ENCODE peak calls at places on chromosomes 1 and 21, in six cellular contexts. I, E, O, W, R and S are unnamed samples.
A peak's percentile ranks its signal among the peaks of the same experiment; 100 is the strongest.

GRCh38 chr1:206898089-206898908 is 1.1 kb downstream of the IL24 start:
- DNase-seq in I (peak; percentile 71), E (no peak), O (no peak), W (peak; percentile 64), R (no peak), S (no peak)

GRCh38 chr1:108704501-108704900 is 8.2 kb upstream of the FNDC7 start:
- DNase-seq in I (peak; percentile 81), E (no peak), O (no peak), W (peak; percentile 78), R (no peak), S (no peak)

GRCh38 chr1:103917771-103918170 is 168.1 kb downstream of the AMY1C start:
- DNase-seq in I (no peak), E (no peak), O (no peak), W (no peak), R (no peak), S (no peak)

GRCh38 chr1:237911911-237912310 is 21.2 kb upstream of the ZP4 start:
- DNase-seq in I (peak; percentile 17), E (no peak), O (peak; percentile 64), W (peak; percentile 40), R (no peak), S (no peak)

GRCh38 chr21:23963454-23963853 is 1643.8 kb downstream of the MRPL39 start:
- DNase-seq in I (peak; percentile 17), E (no peak), O (no peak), W (no peak), R (no peak), S (no peak)

GRCh38 chr1:55426156-55426555 is 211.0 kb upstream of the USP24 start:
- DNase-seq in I (no peak), E (no peak), O (no peak), W (no peak), R (no peak), S (no peak)

GRCh38 chr1:239997160-239997514 is 94.5 kb upstream of the FMN2 start:
- DNase-seq in I (no peak), E (no peak), O (no peak), W (no peak), R (no peak), S (no peak)

GRCh38 chr21:33207471-33208149 is 22.1 kb upstream of the IFNAR2 start:
- DNase-seq in I (no peak), E (no peak), O (peak; percentile 13), W (no peak), R (no peak), S (no peak)

GRCh38 chr21:15240846-15241245 is 176.0 kb upstream of the NRIP1 start:
- DNase-seq in I (no peak), E (no peak), O (no peak), W (no peak), R (no peak), S (no peak)

GRCh38 chr1:66380452-66381212 is 153.3 kb upstream of the SGIP1 start:
- DNase-seq in I (no peak), E (no peak), O (peak; percentile 44), W (no peak), R (no peak), S (no peak)

GRCh38 chr1:11105586-11105985 is 5.9 kb upstream of the EXOSC10 start:
- DNase-seq in I (no peak), E (no peak), O (no peak), W (no peak), R (no peak), S (no peak)

GRCh38 chr1:46303872-46304326 is 401 bp downstream of the UQCRH start:
- DNase-seq in I (no peak), E (no peak), O (no peak), W (no peak), R (no peak), S (peak; percentile 9)

GRCh38 chr1:210057593-210057992 is 119.6 kb downstream of the SYT14 start:
- DNase-seq in I (no peak), E (no peak), O (no peak), W (no peak), R (no peak), S (no peak)

GRCh38 chr1:168504064-168504837 is 39.5 kb downstream of the XCL2 start:
- DNase-seq in I (peak; percentile 47), E (no peak), O (peak; percentile 62), W (peak; percentile 90), R (no peak), S (no peak)

GRCh38 chr1:229024528-229025119 is 246.3 kb upstream of the RAB4A start:
- DNase-seq in I (peak; percentile 90), E (no peak), O (peak; percentile 76), W (peak; percentile 93), R (no peak), S (no peak)

GRCh38 chr1:169100208-169100882 is 6.1 kb upstream of the ATP1B1 start:
- DNase-seq in I (no peak), E (no peak), O (no peak), W (no peak), R (no peak), S (no peak)

GRCh38 chr1:110211503-110212164 is 1.5 kb downstream of the KCNC4 start:
- DNase-seq in I (no peak), E (peak; percentile 37), O (peak; percentile 2), W (no peak), R (no peak), S (no peak)

GRCh38 chr1:207032528-207033017 is at the start of gene C1orf116:
- DNase-seq in I (no peak), E (peak; percentile 95), O (peak; percentile 51), W (no peak), R (peak; percentile 81), S (no peak)

GRCh38 chr1:168081373-168082007 is 55.2 kb downstream of the GPR161 start:
- DNase-seq in I (peak; percentile 93), E (no peak), O (peak; percentile 47), W (peak; percentile 81), R (no peak), S (no peak)

GRCh38 chr1:91171906-91172305 is 150.1 kb upstream of the ZNF644 start:
- DNase-seq in I (no peak), E (no peak), O (no peak), W (no peak), R (no peak), S (no peak)

GRCh38 chr1:84721152-84721551 is 30.9 kb upstream of the SSX2IP start:
- DNase-seq in I (peak; percentile 81), E (no peak), O (no peak), W (peak; percentile 45), R (no peak), S (no peak)
- H4K8ac ChIP-seq in I (no peak overlapping the region), E (no peak overlapping the region), O (no peak overlapping the region), W (no peak overlapping the region), R (no peak overlapping the region), S (no peak overlapping the region)

DNA sequence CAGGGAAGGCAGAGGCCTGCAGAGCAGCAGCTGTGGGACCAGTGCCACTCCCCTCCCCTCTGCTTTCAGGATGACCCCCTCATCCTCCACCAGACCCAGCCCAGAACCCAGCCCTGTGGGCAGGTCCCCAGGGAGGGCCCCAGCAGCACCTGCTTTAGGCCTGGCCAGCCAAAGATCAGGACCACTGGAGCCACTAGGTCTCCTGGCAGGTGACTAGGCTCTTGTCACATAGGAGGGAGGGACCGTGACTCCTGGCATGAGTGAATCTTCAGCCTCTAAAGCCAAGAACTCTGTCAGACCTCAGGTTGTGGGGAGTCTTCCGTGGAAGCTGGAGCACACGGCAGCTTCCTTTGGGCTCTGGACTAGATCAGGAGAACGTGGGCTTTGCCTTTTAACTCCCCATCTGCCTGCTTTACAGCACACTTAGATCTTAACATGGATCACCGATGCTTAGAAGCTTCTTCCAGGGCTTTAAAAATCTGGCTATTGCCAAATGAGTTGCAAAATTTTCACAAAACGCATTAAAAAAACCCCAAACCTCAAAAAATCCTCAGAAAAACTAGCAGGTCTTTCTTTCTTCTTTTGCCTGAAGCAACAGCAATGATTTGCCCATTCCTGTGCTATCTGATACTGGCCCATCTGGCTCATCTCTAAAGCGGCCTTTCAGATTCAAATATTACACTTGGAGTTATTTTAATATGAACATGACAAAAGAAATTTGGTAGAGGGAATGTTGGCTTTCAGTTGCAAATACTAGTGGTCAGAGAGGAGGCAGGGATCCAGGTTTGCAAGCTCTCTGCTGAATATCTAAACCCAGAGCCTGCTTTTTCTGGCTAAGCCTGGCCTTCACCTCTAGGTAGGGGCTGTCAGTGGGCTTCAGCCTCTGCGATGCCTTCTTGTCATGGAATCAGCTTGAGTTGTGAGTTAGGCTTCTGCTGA is 235.2 kb downstream of the SDCCAG8 start:
- DNase-seq in I (peak; percentile 77), E (peak; percentile 73), O (no peak), W (no peak), R (no peak), S (no peak)
- H3K23ac ChIP-seq in I (no peak overlapping the region), E (no peak overlapping the region), O (no peak overlapping the region), W (no peak overlapping the region), R (no peak overlapping the region), S (no peak overlapping the region)

GRCh38 chr1:232555581-232556189 is 74.2 kb downstream of the SIPA1L2 start:
- DNase-seq in I (peak; percentile 67), E (no peak), O (no peak), W (peak; percentile 84), R (no peak), S (no peak)

GRCh38 chr1:232557661-232558260 is 72.2 kb downstream of the SIPA1L2 start:
- DNase-seq in I (no peak), E (no peak), O (no peak), W (no peak), R (no peak), S (no peak)

GRCh38 chr1:232556336-232556735 is 73.6 kb downstream of the SIPA1L2 start:
- DNase-seq in I (no peak), E (no peak), O (no peak), W (peak; percentile 46), R (no peak), S (no peak)

GRCh38 chr1:232558974-232559373 is 71.0 kb downstream of the SIPA1L2 start:
- DNase-seq in I (no peak), E (no peak), O (no peak), W (no peak), R (no peak), S (no peak)

DNA sequence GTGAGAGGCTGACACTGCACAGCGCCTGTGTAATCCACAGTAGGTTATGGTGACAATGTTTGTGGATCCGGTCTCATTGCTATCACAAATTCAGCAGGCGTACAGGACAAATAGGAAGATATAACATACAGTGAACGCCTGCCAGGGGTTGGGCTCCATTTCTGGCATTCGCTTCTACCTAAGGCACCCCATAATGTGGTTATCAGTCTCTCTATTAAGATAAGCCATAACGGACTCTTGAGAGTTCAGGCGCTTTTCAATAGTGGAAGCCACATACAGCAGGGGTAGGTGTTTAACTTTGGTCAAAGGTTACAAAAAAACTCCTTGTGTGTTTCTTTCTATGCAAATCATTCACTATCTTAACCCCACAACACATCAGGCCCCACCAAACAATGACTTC is 72.8 kb downstream of the SIPA1L2 start:
- DNase-seq in I (no peak), E (no peak), O (no peak), W (no peak), R (no peak), S (no peak)
- H4K8ac ChIP-seq in I (no peak overlapping the region), E (no peak overlapping the region), O (no peak overlapping the region), W (no peak overlapping the region), R (no peak overlapping the region), S (no peak overlapping the region)

DNA sequence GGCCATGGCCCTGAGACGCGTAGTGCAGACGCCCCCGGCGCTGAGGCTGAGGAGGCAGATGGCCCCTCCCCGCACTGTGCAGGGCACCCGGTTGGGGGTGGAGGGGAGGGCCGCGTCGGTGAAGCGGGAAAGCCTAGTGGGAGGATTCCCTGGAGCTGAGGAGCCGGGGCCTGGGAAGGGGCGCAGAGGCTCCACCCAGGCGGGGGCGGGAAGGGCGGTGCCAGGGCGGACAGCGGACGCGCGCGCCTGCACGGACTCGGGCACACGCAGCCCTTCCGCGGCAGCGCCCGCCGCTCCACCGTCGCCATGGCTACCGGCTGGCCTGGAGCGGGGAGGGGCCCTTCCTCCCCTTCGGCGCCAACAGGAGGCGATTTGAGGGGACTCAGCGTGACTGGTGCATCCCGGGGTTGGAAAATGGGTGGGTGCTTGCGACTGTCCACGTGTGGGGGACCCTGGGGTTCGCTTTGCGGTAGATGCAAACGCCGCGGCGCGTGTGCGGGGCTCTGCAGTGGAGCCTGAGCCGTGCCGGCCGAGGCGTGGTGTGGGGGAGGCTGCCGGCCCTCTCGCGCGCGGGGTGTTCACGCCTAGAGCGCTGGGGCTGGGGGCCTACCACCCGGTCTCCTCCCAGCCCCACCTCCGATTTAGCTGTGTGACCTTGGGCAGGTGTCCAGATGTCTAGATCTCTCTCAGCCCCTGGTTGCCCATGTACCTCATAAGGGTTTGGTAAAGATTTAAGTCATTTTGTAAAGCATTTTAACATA is 35.1 kb downstream of the PTPRF start:
- DNase-seq in I (peak; percentile 39), E (peak; percentile 81), O (no peak), W (peak; percentile 58), R (no peak), S (peak; percentile 68)
- H3K23ac ChIP-seq in I (peak overlapping the region; percentile 31), E (no peak overlapping the region), O (no peak overlapping the region), W (no peak overlapping the region), R (no peak overlapping the region), S (peak overlapping the region; percentile 87)